ENCODE peak calls at places on chromosomes 4 and X, in seven cellular contexts. One of them, this sample, is unnamed.

GRCh38 chr4:23903859-23904438 is 14.1 kb upstream of the PPARGC1A start:
- DNase-seq in mammary epithelial cell: no peak
- DNase-seq in GM12878: no peak
- DNase-seq in Karpas-422: no peak
- DNase-seq in GM23338: no peak
- DNase-seq in endothelial cell of umbilical vein: no peak
- DNase-seq in H9: no peak
- DNase-seq in this sample: no peak

GRCh38 chr4:69763233-69763632 is 2.8 kb upstream of the SULT1B1 start:
- DNase-seq in mammary epithelial cell: no peak
- DNase-seq in GM12878: no peak
- DNase-seq in Karpas-422: no peak
- DNase-seq in GM23338: no peak
- DNase-seq in endothelial cell of umbilical vein: peak; percentile 42
- DNase-seq in H9: no peak
- DNase-seq in this sample: no peak

GRCh38 chrX:72126539-72127140 is 5.1 kb downstream of the RTL5 start:
- DNase-seq in mammary epithelial cell: peak; percentile 76
- DNase-seq in GM12878: no peak
- DNase-seq in Karpas-422: peak; percentile 91
- DNase-seq in GM23338: peak; percentile 74
- DNase-seq in endothelial cell of umbilical vein: peak; percentile 86
- DNase-seq in H9: peak; percentile 83
- DNase-seq in this sample: peak; percentile 72

GRCh38 chr4:66911898-66912297 is 633.4 kb downstream of the CENPC start:
- DNase-seq in mammary epithelial cell: peak; percentile 60
- DNase-seq in GM12878: no peak
- DNase-seq in Karpas-422: no peak
- DNase-seq in GM23338: no peak
- DNase-seq in endothelial cell of umbilical vein: peak; percentile 2
- DNase-seq in H9: no peak
- DNase-seq in this sample: no peak

GRCh38 chrX:153669174-153669890 is 4.3 kb downstream of the PNCK start:
- DNase-seq in mammary epithelial cell: no peak
- DNase-seq in GM12878: no peak
- DNase-seq in Karpas-422: peak; percentile 82
- DNase-seq in GM23338: no peak
- DNase-seq in endothelial cell of umbilical vein: no peak
- DNase-seq in H9: peak; percentile 61
- DNase-seq in this sample: peak; percentile 62

GRCh38 chr4:188175288-188175687 is 36.0 kb downstream of the TRIML1 start:
- DNase-seq in mammary epithelial cell: peak; percentile 62
- DNase-seq in GM12878: no peak
- DNase-seq in Karpas-422: no peak
- DNase-seq in GM23338: no peak
- DNase-seq in endothelial cell of umbilical vein: no peak
- DNase-seq in H9: no peak
- DNase-seq in this sample: no peak

GRCh38 chr4:81260443-81261102 is 45.6 kb upstream of the PRKG2 start:
- DNase-seq in mammary epithelial cell: peak; percentile 1
- DNase-seq in GM12878: no peak
- DNase-seq in Karpas-422: peak; percentile 44
- DNase-seq in GM23338: peak; percentile 86
- DNase-seq in endothelial cell of umbilical vein: no peak
- DNase-seq in H9: peak; percentile 36
- DNase-seq in this sample: peak; percentile 46

GRCh38 chrX:150148749-150149672 is 210.7 kb upstream of the EOLA2 start:
- DNase-seq in mammary epithelial cell: no peak
- DNase-seq in GM12878: no peak
- DNase-seq in Karpas-422: no peak
- DNase-seq in GM23338: no peak
- DNase-seq in endothelial cell of umbilical vein: no peak
- DNase-seq in H9: no peak
- DNase-seq in this sample: no peak

GRCh38 chr4:103934178-103934789 is 214.5 kb upstream of the TACR3 start:
- DNase-seq in mammary epithelial cell: peak; percentile 25
- DNase-seq in GM12878: no peak
- DNase-seq in Karpas-422: peak; percentile 84
- DNase-seq in GM23338: peak; percentile 73
- DNase-seq in endothelial cell of umbilical vein: peak; percentile 43
- DNase-seq in H9: no peak
- DNase-seq in this sample: peak; percentile 72

GRCh38 chrX:150700107-150700506 is 6.9 kb downstream of the MTMR1 start:
- DNase-seq in mammary epithelial cell: no peak
- DNase-seq in GM12878: no peak
- DNase-seq in Karpas-422: no peak
- DNase-seq in GM23338: no peak
- DNase-seq in endothelial cell of umbilical vein: no peak
- DNase-seq in H9: no peak
- DNase-seq in this sample: no peak

GRCh38 chr4:173217727-173218126 is 49.1 kb downstream of the GALNT7 start:
- DNase-seq in mammary epithelial cell: peak; percentile 58
- DNase-seq in GM12878: no peak
- DNase-seq in Karpas-422: no peak
- DNase-seq in GM23338: no peak
- DNase-seq in endothelial cell of umbilical vein: peak; percentile 32
- DNase-seq in H9: no peak
- DNase-seq in this sample: no peak

GRCh38 chr4:70721747-70722146 is at the start of gene RUFY3:
- DNase-seq in mammary epithelial cell: no peak
- DNase-seq in GM12878: no peak
- DNase-seq in Karpas-422: no peak
- DNase-seq in GM23338: peak; percentile 42
- DNase-seq in endothelial cell of umbilical vein: no peak
- DNase-seq in H9: no peak
- DNase-seq in this sample: peak; percentile 48

GRCh38 chr4:3485011-3485881 is 22.1 kb downstream of the DOK7 start:
- DNase-seq in mammary epithelial cell: peak; percentile 23
- DNase-seq in GM12878: no peak
- DNase-seq in Karpas-422: peak; percentile 89
- DNase-seq in GM23338: no peak
- DNase-seq in endothelial cell of umbilical vein: no peak
- DNase-seq in H9: no peak
- DNase-seq in this sample: no peak

GRCh38 chr4:62260256-62260655 is 1060.1 kb downstream of the ADGRL3 start:
- DNase-seq in mammary epithelial cell: no peak
- DNase-seq in GM12878: no peak
- DNase-seq in Karpas-422: no peak
- DNase-seq in GM23338: peak; percentile 6
- DNase-seq in endothelial cell of umbilical vein: no peak
- DNase-seq in H9: no peak
- DNase-seq in this sample: no peak

GRCh38 chr4:157115613-157116340 is 39.8 kb downstream of the GLRB start:
- DNase-seq in mammary epithelial cell: peak; percentile 66
- DNase-seq in GM12878: no peak
- DNase-seq in Karpas-422: no peak
- DNase-seq in GM23338: no peak
- DNase-seq in endothelial cell of umbilical vein: peak; percentile 85
- DNase-seq in H9: no peak
- DNase-seq in this sample: no peak

GRCh38 chrX:135697614-135698013 is 15.8 kb upstream of the CT45A1 start:
- DNase-seq in mammary epithelial cell: no peak
- DNase-seq in GM12878: no peak
- DNase-seq in Karpas-422: no peak
- DNase-seq in GM23338: no peak
- DNase-seq in endothelial cell of umbilical vein: no peak
- DNase-seq in H9: no peak
- DNase-seq in this sample: no peak

GRCh38 chr4:3268395-3269104 is 19.6 kb downstream of the MSANTD1 start:
- DNase-seq in mammary epithelial cell: no peak
- DNase-seq in GM12878: no peak
- DNase-seq in Karpas-422: no peak
- DNase-seq in GM23338: no peak
- DNase-seq in endothelial cell of umbilical vein: no peak
- DNase-seq in H9: no peak
- DNase-seq in this sample: peak; percentile 1

GRCh38 chr4:6493668-6494304 is 21.4 kb upstream of the PPP2R2C start:
- DNase-seq in mammary epithelial cell: peak; percentile 52
- DNase-seq in GM12878: no peak
- DNase-seq in Karpas-422: no peak
- DNase-seq in GM23338: peak; percentile 78
- DNase-seq in endothelial cell of umbilical vein: no peak
- DNase-seq in H9: peak; percentile 31
- DNase-seq in this sample: peak; percentile 21

GRCh38 chrX:30713061-30713525 is 59.9 kb downstream of the GK start:
- DNase-seq in mammary epithelial cell: peak; percentile 32
- DNase-seq in GM12878: peak; percentile 85
- DNase-seq in Karpas-422: peak; percentile 73
- DNase-seq in GM23338: peak; percentile 73
- DNase-seq in endothelial cell of umbilical vein: peak; percentile 45
- DNase-seq in H9: peak; percentile 43
- DNase-seq in this sample: peak; percentile 70

GRCh38 chr4:53563824-53564223 is 27.5 kb downstream of the LNX1 start:
- DNase-seq in mammary epithelial cell: peak; percentile 95
- DNase-seq in GM12878: peak; percentile 24
- DNase-seq in Karpas-422: no peak
- DNase-seq in GM23338: no peak
- DNase-seq in endothelial cell of umbilical vein: no peak
- DNase-seq in H9: no peak
- DNase-seq in this sample: no peak

GRCh38 chrX:134990475-134991473 is at the start of gene SMIM10:
- DNase-seq in mammary epithelial cell: peak; percentile 29
- DNase-seq in GM12878: no peak
- DNase-seq in Karpas-422: no peak
- DNase-seq in GM23338: peak; percentile 35
- DNase-seq in endothelial cell of umbilical vein: peak; percentile 52
- DNase-seq in H9: peak; percentile 45
- DNase-seq in this sample: peak; percentile 43

GRCh38 chr4:19005211-19005610 is 983.7 kb upstream of the LCORL start:
- DNase-seq in mammary epithelial cell: no peak
- DNase-seq in GM12878: no peak
- DNase-seq in Karpas-422: no peak
- DNase-seq in GM23338: peak; percentile 56
- DNase-seq in endothelial cell of umbilical vein: no peak
- DNase-seq in H9: no peak
- DNase-seq in this sample: no peak

GRCh38 chr4:13160906-13161305 is 323.2 kb downstream of the RAB28 start:
- DNase-seq in mammary epithelial cell: peak; percentile 9
- DNase-seq in GM12878: no peak
- DNase-seq in Karpas-422: no peak
- DNase-seq in GM23338: no peak
- DNase-seq in endothelial cell of umbilical vein: no peak
- DNase-seq in H9: no peak
- DNase-seq in this sample: no peak

GRCh38 chr4:88599714-88600113 is 7.4 kb downstream of the HERC3 start:
- DNase-seq in mammary epithelial cell: no peak
- DNase-seq in GM12878: no peak
- DNase-seq in Karpas-422: no peak
- DNase-seq in GM23338: no peak
- DNase-seq in endothelial cell of umbilical vein: no peak
- DNase-seq in H9: no peak
- DNase-seq in this sample: no peak

GRCh38 chr4:77349796-77350195 is 192.8 kb downstream of the CCNG2 start:
- DNase-seq in mammary epithelial cell: peak; percentile 82
- DNase-seq in GM12878: no peak
- DNase-seq in Karpas-422: no peak
- DNase-seq in GM23338: no peak
- DNase-seq in endothelial cell of umbilical vein: no peak
- DNase-seq in H9: no peak
- DNase-seq in this sample: no peak

GRCh38 chr4:41696131-41696530 is 52.4 kb downstream of the PHOX2B start:
- DNase-seq in mammary epithelial cell: no peak
- DNase-seq in GM12878: no peak
- DNase-seq in Karpas-422: no peak
- DNase-seq in GM23338: no peak
- DNase-seq in endothelial cell of umbilical vein: no peak
- DNase-seq in H9: no peak
- DNase-seq in this sample: no peak

GRCh38 chr4:41696768-41697167 is 51.8 kb downstream of the PHOX2B start:
- DNase-seq in mammary epithelial cell: no peak
- DNase-seq in GM12878: no peak
- DNase-seq in Karpas-422: no peak
- DNase-seq in GM23338: peak; percentile 23
- DNase-seq in endothelial cell of umbilical vein: no peak
- DNase-seq in H9: no peak
- DNase-seq in this sample: no peak

GRCh38 chr4:41693629-41694028 is 54.9 kb downstream of the PHOX2B start:
- DNase-seq in mammary epithelial cell: peak; percentile 32
- DNase-seq in GM12878: no peak
- DNase-seq in Karpas-422: peak; percentile 71
- DNase-seq in GM23338: peak; percentile 55
- DNase-seq in endothelial cell of umbilical vein: peak; percentile 38
- DNase-seq in H9: no peak
- DNase-seq in this sample: peak; percentile 41

GRCh38 chr4:41687971-41688370 is 60.6 kb downstream of the PHOX2B start:
- DNase-seq in mammary epithelial cell: no peak
- DNase-seq in GM12878: no peak
- DNase-seq in Karpas-422: no peak
- DNase-seq in GM23338: no peak
- DNase-seq in endothelial cell of umbilical vein: no peak
- DNase-seq in H9: no peak
- DNase-seq in this sample: no peak

GRCh38 chr4:41692717-41693345 is 55.7 kb downstream of the PHOX2B start:
- DNase-seq in mammary epithelial cell: peak; percentile 40
- DNase-seq in GM12878: no peak
- DNase-seq in Karpas-422: peak; percentile 86
- DNase-seq in GM23338: peak; percentile 83
- DNase-seq in endothelial cell of umbilical vein: peak; percentile 58
- DNase-seq in H9: peak; percentile 77
- DNase-seq in this sample: peak; percentile 79
- H4K20me1 ChIP-seq in mammary epithelial cell: no peaks in the 10 kb centered on the region
- H4K20me1 ChIP-seq in GM12878: no peaks in the 10 kb centered on the region
- H4K20me1 ChIP-seq in Karpas-422: no peaks in the 10 kb centered on the region
- H4K20me1 ChIP-seq in GM23338: no peaks in the 10 kb centered on the region
- H4K20me1 ChIP-seq in endothelial cell of umbilical vein: no peaks in the 10 kb centered on the region
- H4K20me1 ChIP-seq in H9: no peaks in the 10 kb centered on the region
- H4K20me1 ChIP-seq in this sample: no peaks in the 10 kb centered on the region

DNA sequence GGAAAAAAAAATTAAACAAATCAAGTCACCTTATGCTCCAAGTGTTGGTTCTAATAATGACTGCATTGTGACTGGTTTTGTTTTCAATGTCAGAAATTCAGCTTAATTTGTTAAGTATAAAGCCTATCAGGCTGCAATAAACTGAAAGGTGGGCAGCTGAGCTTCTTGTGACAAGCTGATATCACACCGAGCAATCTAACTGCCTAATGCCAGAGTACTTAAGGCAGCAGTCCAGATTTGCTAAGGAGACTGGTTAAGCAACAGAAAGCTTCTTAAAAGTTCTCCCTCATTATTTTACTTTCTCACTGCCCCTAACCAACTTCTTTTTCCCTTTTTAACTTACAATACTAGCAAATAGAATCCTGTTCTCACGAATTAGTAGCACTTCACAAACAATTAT is 201.0 kb downstream of the MAB21L2 start:
- DNase-seq in mammary epithelial cell: no peak
- DNase-seq in GM12878: no peak
- DNase-seq in Karpas-422: peak; percentile 66
- DNase-seq in GM23338: no peak
- DNase-seq in endothelial cell of umbilical vein: peak; percentile 28
- DNase-seq in H9: no peak
- DNase-seq in this sample: no peak
- H3K27ac ChIP-seq in mammary epithelial cell: no peak overlapping the region
- H3K27ac ChIP-seq in GM12878: no peak overlapping the region
- H3K27ac ChIP-seq in Karpas-422: peak overlapping the region; percentile 40
- H3K27ac ChIP-seq in GM23338: no peak overlapping the region
- H3K27ac ChIP-seq in endothelial cell of umbilical vein: no peak overlapping the region
- H3K27ac ChIP-seq in H9: no peak overlapping the region
- H3K27ac ChIP-seq in this sample: peak overlapping the region; percentile 62

GRCh38 chr4:120921456-120922389 is 803 bp downstream of the PRDM5 start:
- DNase-seq in mammary epithelial cell: peak; percentile 65
- DNase-seq in GM12878: no peak
- DNase-seq in Karpas-422: no peak
- DNase-seq in GM23338: peak; percentile 48
- DNase-seq in endothelial cell of umbilical vein: peak; percentile 68
- DNase-seq in H9: peak; percentile 53
- DNase-seq in this sample: peak; percentile 69
- H2AFZ ChIP-seq in mammary epithelial cell: peak overlapping the region; percentile 97
- H2AFZ ChIP-seq in GM12878: no peak overlapping the region
- H2AFZ ChIP-seq in Karpas-422: no peak overlapping the region
- H2AFZ ChIP-seq in GM23338: peak overlapping the region; percentile 12
- H2AFZ ChIP-seq in endothelial cell of umbilical vein: peak overlapping the region; percentile 90
- H2AFZ ChIP-seq in H9: no peak overlapping the region
- H2AFZ ChIP-seq in this sample: peak overlapping the region; percentile 63

GRCh38 chrX:133796282-133796681 is 189.1 kb downstream of the GPC3 start:
- DNase-seq in mammary epithelial cell: no peak
- DNase-seq in GM12878: no peak
- DNase-seq in Karpas-422: no peak
- DNase-seq in GM23338: no peak
- DNase-seq in endothelial cell of umbilical vein: no peak
- DNase-seq in H9: no peak
- DNase-seq in this sample: no peak
- H4K20me1 ChIP-seq in mammary epithelial cell: no peaks in the 10 kb centered on the region
- H4K20me1 ChIP-seq in GM12878: no peaks in the 10 kb centered on the region
- H4K20me1 ChIP-seq in Karpas-422: no peaks in the 10 kb centered on the region
- H4K20me1 ChIP-seq in GM23338: no peaks in the 10 kb centered on the region
- H4K20me1 ChIP-seq in endothelial cell of umbilical vein: no peaks in the 10 kb centered on the region
- H4K20me1 ChIP-seq in H9: no peaks in the 10 kb centered on the region
- H4K20me1 ChIP-seq in this sample: peaks cover 43% of the 10 kb centered on the region